ENCODE peak calls at places on chromosomes 5 and 9, in seven cellular contexts. T is tibial artery, N is lung, B is stomach, R is NT2/D1, Q is IMR-90, C is GM23248. Y is an unnamed sample. For H3K9me3 and H3K4me1, the result is how much of the 10 kb centered on the place peaks cover.

GRCh38 chr5:111563041-111563822 is 50.9 kb upstream of the STARD4 start:
- DNase-seq in N (no peak), T (no peak), R (no peak), Q (peak), C (peak), B (no peak), Y (no peak)

GRCh38 chr5:139828207-139828895 is 32.7 kb downstream of the PSD2 start:
- DNase-seq in B (no peak), T (peak), R (no peak), N (no peak), C (no peak), Q (no peak), Y (peak)

GRCh38 chr5:16774806-16775205 is 158.0 kb upstream of the RETREG1 start:
- DNase-seq in B (no peak), N (no peak), Q (peak), T (no peak), C (no peak), R (no peak), Y (no peak)

GRCh38 chr5:122805481-122805880 is 30.6 kb downstream of the SNX2 start:
- DNase-seq in Q (peak), R (no peak), C (peak), N (no peak), T (no peak), B (no peak), Y (no peak)

GRCh38 chr9:114366334-114367128 is 21.3 kb downstream of the AKNA start:
- DNase-seq in C (peak), T (no peak), B (no peak), Q (peak), R (no peak), N (no peak), Y (no peak)

GRCh38 chr9:125433461-125434001 is 171.9 kb downstream of the GAPVD1 start:
- DNase-seq in B (no peak), T (peak), Q (no peak), R (no peak), N (no peak), C (peak), Y (no peak)

GRCh38 chr5:135194573-135195266 is 160.7 kb upstream of the PITX1 start:
- DNase-seq in Q (peak), R (no peak), B (peak), C (peak), T (no peak), N (no peak), Y (no peak)

GRCh38 chr9:88355166-88355565 is 33.1 kb upstream of the SPIN1 start:
- DNase-seq in C (peak), R (no peak), T (peak), N (no peak), Q (peak), B (no peak), Y (no peak)

GRCh38 chr9:35313911-35314310 is 152.1 kb downstream of the UNC13B start:
- DNase-seq in C (peak), T (no peak), Q (peak), R (peak), N (no peak), B (no peak), Y (no peak)

GRCh38 chr5:148998174-148998797 is 64.6 kb downstream of the SH3TC2 start:
- DNase-seq in N (peak), B (no peak), R (peak), Q (peak), T (no peak), C (peak), Y (no peak)

GRCh38 chr5:72837524-72838096 is 21.1 kb downstream of the TNPO1 start:
- DNase-seq in B (no peak), T (no peak), Q (no peak), N (no peak), R (no peak), C (peak), Y (no peak)

GRCh38 chr9:77587851-77588250 is 60.3 kb downstream of the GNA14 start:
- DNase-seq in N (no peak), C (no peak), Q (no peak), T (no peak), B (no peak), R (no peak), Y (no peak)

GRCh38 chr9:125850231-125850630 is 103.1 kb downstream of the PBX3 start:
- DNase-seq in B (no peak), R (no peak), Q (no peak), N (no peak), T (no peak), C (no peak), Y (no peak)

GRCh38 chr5:127785098-127785927 is 82.1 kb downstream of the CCDC192 start:
- DNase-seq in T (no peak), Q (peak), N (no peak), C (peak), B (no peak), R (no peak), Y (no peak)

GRCh38 chr5:168525856-168526255 is 3.2 kb upstream of the FBLL1 start:
- DNase-seq in R (no peak), C (no peak), Q (no peak), N (no peak), B (no peak), T (no peak), Y (no peak)

GRCh38 chr5:83711982-83712601 is 8.6 kb downstream of the HAPLN1 start:
- DNase-seq in Q (peak), T (no peak), C (peak), B (peak), N (no peak), R (no peak), Y (no peak)

GRCh38 chr5:149205625-149206523 is 64.6 kb downstream of the ABLIM3 start:
- DNase-seq in B (no peak), T (peak), N (peak), C (peak), Q (peak), R (no peak), Y (no peak)

GRCh38 chr9:92275541-92275940 is 18.0 kb downstream of the IARS1 start:
- DNase-seq in B (no peak), T (no peak), Q (no peak), N (no peak), C (no peak), R (no peak), Y (no peak)

GRCh38 chr5:109324351-109324750 is 85.4 kb downstream of the PJA2 start:
- DNase-seq in T (no peak), B (no peak), R (no peak), N (no peak), C (no peak), Q (no peak), Y (no peak)

GRCh38 chr5:137186759-137187461 is 312.2 kb downstream of the SPOCK1 start:
- DNase-seq in R (no peak), N (no peak), Q (peak), C (peak), B (no peak), T (peak), Y (no peak)

GRCh38 chr5:125510651-125511050 is 764.2 kb upstream of the ZNF608 start:
- DNase-seq in B (no peak), N (no peak), C (no peak), R (no peak), Q (no peak), T (no peak), Y (no peak)

GRCh38 chr5:163941068-163941467 is 435.6 kb downstream of the MAT2B start:
- DNase-seq in N (no peak), C (no peak), B (no peak), Q (no peak), T (no peak), R (no peak), Y (no peak)

GRCh38 chr5:156367602-156368001 is 40.6 kb downstream of the SGCD start:
- DNase-seq in B (no peak), T (peak), R (no peak), Q (peak), C (peak), N (no peak), Y (no peak)

GRCh38 chr5:76331139-76331538 is 71.9 kb upstream of the IQGAP2 start:
- DNase-seq in B (no peak), N (no peak), Q (no peak), C (no peak), T (no peak), R (no peak), Y (no peak)

GRCh38 chr9:32589083-32589713 is 16.2 kb upstream of the NDUFB6 start:
- DNase-seq in N (no peak), Q (peak), T (no peak), R (peak), C (peak), B (no peak), Y (no peak)

GRCh38 chr5:64635056-64635686 is 55.1 kb upstream of the SHISAL2B start:
- DNase-seq in T (no peak), N (no peak), B (no peak), Q (peak), C (peak), R (no peak), Y (no peak)

GRCh38 chr9:99172129-99173091 is 49.3 kb downstream of the ALG2 start:
- DNase-seq in R (no peak), Q (no peak), C (no peak), N (no peak), T (no peak), B (no peak), Y (no peak)

GRCh38 chr9:77019810-77020437 is 469 bp downstream of the FOXB2 start:
- DNase-seq in C (no peak), R (no peak), N (no peak), B (no peak), Q (no peak), T (no peak), Y (no peak)

GRCh38 chr5:59660737-59661136 is 232.8 kb downstream of the PDE4D start:
- DNase-seq in C (peak), T (no peak), R (no peak), N (no peak), Q (peak), B (no peak), Y (no peak)

GRCh38 chr5:108661590-108662219 is 86.0 kb upstream of the FER start:
- DNase-seq in T (no peak), C (peak), B (no peak), R (no peak), N (no peak), Q (peak), Y (no peak)

GRCh38 chr5:59124983-59125960 is 542.4 kb downstream of the RAB3C start:
- DNase-seq in Q (peak), C (no peak), T (no peak), N (no peak), B (no peak), R (no peak), Y (no peak)

GRCh38 chr5:20536339-20536738 is 548.3 kb upstream of the CDH18 start:
- DNase-seq in C (no peak), Q (no peak), T (no peak), B (no peak), R (no peak), N (no peak), Y (no peak)

GRCh38 chr9:112783551-112783954 is 33.0 kb downstream of the SNX30 start:
- DNase-seq in C (no peak), R (no peak), T (no peak), Q (no peak), B (no peak), N (no peak), Y (no peak)

DNA sequence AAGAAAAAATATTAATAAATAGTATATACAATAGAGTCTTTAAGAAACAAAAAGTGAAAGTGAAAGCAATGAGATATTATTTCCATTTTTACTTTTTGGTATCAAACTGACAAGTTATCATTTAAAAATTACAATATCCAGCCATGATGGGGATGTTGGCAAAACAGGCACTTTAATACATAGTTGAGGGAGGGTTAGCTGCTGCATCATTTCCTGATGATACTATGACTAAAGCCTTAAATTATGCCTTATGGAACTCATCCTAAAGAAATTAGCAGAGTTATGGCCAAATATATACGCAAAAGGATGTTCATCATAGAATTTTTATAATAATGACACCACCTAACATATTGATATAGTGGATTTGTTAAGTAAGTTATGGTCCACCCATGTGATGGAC is 109.6 kb downstream of the CARTPT start:
- DNase-seq in B (no peak), Q (peak), T (no peak), N (no peak), R (no peak), C (peak), Y (no peak)
- H3K9me3 ChIP-seq in B (under half), Q (under half), T (under half), N (under half), R (under half), C (under half), Y (under half)

GRCh38 chr5:158869092-158869491 is 230.6 kb downstream of the EBF1 start:
- DNase-seq in T (no peak), B (no peak), C (no peak), R (peak), Q (no peak), N (no peak), Y (no peak)

GRCh38 chr5:158874343-158874742 is 225.4 kb downstream of the EBF1 start:
- DNase-seq in T (no peak), Q (no peak), N (no peak), B (no peak), R (no peak), C (no peak), Y (no peak)

GRCh38 chr5:158873115-158873514 is 226.6 kb downstream of the EBF1 start:
- DNase-seq in B (no peak), C (no peak), Q (no peak), N (no peak), T (no peak), R (no peak), Y (no peak)

GRCh38 chr5:158868570-158868969 is 231.1 kb downstream of the EBF1 start:
- DNase-seq in R (no peak), Q (no peak), C (no peak), T (no peak), B (no peak), N (no peak), Y (no peak)
- H3K4me1 ChIP-seq in R (under half), Q (under half), C (under half), T (under half), B (under half), N (under half), Y (under half)

GRCh38 chr9:135919318-135919717 is 12.0 kb upstream of the CAMSAP1 start:
- DNase-seq in R (no peak), B (no peak), C (no peak), T (no peak), Q (no peak), N (no peak), Y (no peak)

GRCh38 chr9:135920973-135921585 is 13.7 kb upstream of the CAMSAP1 start:
- DNase-seq in B (no peak), R (no peak), T (no peak), N (no peak), C (no peak), Q (no peak), Y (no peak)

GRCh38 chr9:135920256-135920930 is 13.0 kb upstream of the CAMSAP1 start:
- DNase-seq in N (no peak), R (no peak), C (no peak), T (peak), Q (no peak), B (no peak), Y (peak)

GRCh38 chr9:135914921-135915320 is 7.6 kb upstream of the CAMSAP1 start:
- DNase-seq in Q (peak), T (peak), N (no peak), R (no peak), C (peak), B (no peak), Y (no peak)

DNA sequence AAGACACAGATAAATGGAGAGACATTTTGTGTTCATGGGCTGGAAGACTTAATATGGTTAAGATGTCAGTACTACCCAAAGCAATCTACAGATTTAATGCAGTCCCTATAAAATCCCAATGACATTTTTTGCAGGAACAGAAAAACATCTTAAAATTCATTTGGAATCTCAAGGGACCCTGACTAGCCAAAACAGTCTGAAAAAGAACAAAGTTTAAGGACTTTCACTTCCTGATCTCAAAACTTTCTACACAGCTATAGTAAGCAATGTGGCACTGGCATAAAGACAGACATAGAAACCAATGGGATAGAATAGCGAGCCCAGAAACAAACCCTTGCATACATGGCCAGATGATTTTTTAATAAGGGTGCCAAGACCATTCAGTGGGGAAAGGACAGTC is 9.7 kb upstream of the CAMSAP1 start:
- DNase-seq in B (no peak), Q (no peak), T (no peak), R (no peak), N (no peak), C (no peak), Y (no peak)
- H3K9me3 ChIP-seq in B (half or more), Q (under half), T (half or more), R (half or more), N (under half), C (under half), Y (under half)

GRCh38 chr5:133996683-133997252 is 8.0 kb downstream of the VDAC1 start:
- DNase-seq in N (no peak), B (no peak), C (no peak), Q (no peak), R (no peak), T (no peak), Y (peak)
- H3K4me1 ChIP-seq in N (under half), B (half or more), C (under half), Q (under half), R (under half), T (under half), Y (under half)

DNA sequence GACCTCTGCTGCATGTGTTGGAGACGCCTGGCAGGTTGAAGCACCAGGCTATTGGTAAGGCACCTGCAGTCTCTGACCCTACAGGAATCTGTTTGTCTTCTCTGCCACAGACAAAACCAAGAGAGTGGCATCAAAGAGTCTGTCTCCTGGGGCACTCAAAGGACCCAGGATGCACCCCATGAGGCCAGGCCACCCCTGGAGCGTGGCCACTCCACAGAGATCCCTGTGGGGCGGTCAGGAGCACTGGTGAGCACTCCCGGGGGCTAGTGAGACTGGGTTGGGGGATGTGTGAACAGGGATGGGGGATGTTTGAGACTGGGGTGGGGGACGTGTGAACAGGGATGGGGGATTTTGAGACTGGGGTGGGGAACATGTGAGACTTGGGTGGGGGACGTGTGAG is 240.3 kb downstream of the CACNA1B start:
- DNase-seq in Q (no peak), T (peak), B (no peak), R (no peak), N (no peak), C (no peak), Y (no peak)
- H3K9me3 ChIP-seq in Q (half or more), T (under half), B (under half), R (under half), N (under half), C (under half), Y (under half)

GRCh38 chr5:177297922-177298321 is 5.6 kb downstream of the RAB24 start:
- DNase-seq in T (no peak), N (no peak), C (no peak), Q (no peak), R (no peak), B (no peak), Y (no peak)

GRCh38 chr5:177294632-177295031 is 8.9 kb downstream of the RAB24 start:
- DNase-seq in Q (no peak), C (no peak), T (no peak), B (no peak), R (no peak), N (no peak), Y (no peak)

GRCh38 chr5:177296581-177296980 is 6.9 kb downstream of the RAB24 start:
- DNase-seq in N (no peak), R (no peak), B (no peak), C (no peak), Q (no peak), T (no peak), Y (no peak)

GRCh38 chr5:177293819-177294581 is 9.5 kb downstream of the RAB24 start:
- DNase-seq in T (no peak), Q (no peak), N (no peak), B (no peak), C (no peak), R (no peak), Y (no peak)

GRCh38 chr5:177295929-177296328 is 7.6 kb downstream of the RAB24 start:
- DNase-seq in T (no peak), N (no peak), B (no peak), C (no peak), R (no peak), Q (no peak), Y (no peak)
- H3K4me1 ChIP-seq in T (under half), N (under half), B (under half), C (under half), R (under half), Q (under half), Y (under half)

GRCh38 chr5:180850434-180851078 is 10.5 kb downstream of the ZFP62 start:
- DNase-seq in N (no peak), C (no peak), Q (no peak), R (no peak), B (no peak), T (no peak), Y (no peak)
- H3K9me3 ChIP-seq in N (under half), C (under half), Q (half or more), R (under half), B (under half), T (under half), Y (under half)

GRCh38 chr5:37724395-37725125 is 115.3 kb downstream of the GDNF start:
- DNase-seq in C (peak), N (no peak), Q (no peak), R (no peak), T (no peak), B (no peak), Y (no peak)
- H3K4me1 ChIP-seq in C (half or more), N (under half), Q (under half), R (under half), T (under half), B (under half), Y (under half)